ENCODE peak calls at places on chromosome 9, in seven cellular contexts. D, F, I, Q, O, H and W are unnamed samples.

GRCh38 chr9:121916008-121916407 is 177.1 kb downstream of the TTLL11 start:
- DNase-seq in F (no peak), I (no peak), O (no peak), Q (no peak), H (no peak), D (no peak), W (no peak)

GRCh38 chr9:105415344-105415980 is 32.4 kb upstream of the FSD1L start:
- DNase-seq in I (peak; percentile 36), O (no peak), D (peak; percentile 9), Q (peak; percentile 54), F (no peak), H (no peak), W (peak; percentile 37)

GRCh38 chr9:123309611-123310010 is 41.2 kb upstream of the STRBP start:
- DNase-seq in D (no peak), I (no peak), H (no peak), O (no peak), Q (no peak), F (no peak), W (no peak)

GRCh38 chr9:120616961-120617636 is 37.1 kb upstream of the CDK5RAP2 start:
- DNase-seq in F (no peak), I (no peak), Q (no peak), D (no peak), O (no peak), H (no peak), W (no peak)

GRCh38 chr9:110048976-110049698 is 158.8 kb downstream of the C9orf152 start:
- DNase-seq in F (no peak), Q (peak; percentile 34), H (no peak), D (no peak), O (peak; percentile 15), I (peak; percentile 31), W (no peak)

GRCh38 chr9:135139366-135139965 is 52.0 kb downstream of the OLFM1 start:
- DNase-seq in H (no peak), O (no peak), Q (no peak), I (no peak), F (no peak), D (no peak), W (no peak)

GRCh38 chr9:129932303-129933151 is 97.3 kb downstream of the USP20 start:
- DNase-seq in H (no peak), Q (no peak), D (no peak), O (no peak), F (peak; percentile 4), I (no peak), W (no peak)

GRCh38 chr9:137870432-137870831 is 7.2 kb upstream of the CACNA1B start:
- DNase-seq in I (no peak), Q (no peak), H (no peak), O (no peak), D (no peak), F (no peak), W (no peak)

GRCh38 chr9:27701664-27702063 is 128.4 kb upstream of the C9orf72 start:
- DNase-seq in O (no peak), Q (no peak), H (no peak), D (no peak), F (no peak), I (peak; percentile 25), W (no peak)

GRCh38 chr9:112186695-112187094 is 11.6 kb upstream of the SUSD1 start:
- DNase-seq in O (no peak), D (no peak), F (no peak), Q (no peak), I (no peak), H (no peak), W (no peak)

GRCh38 chr9:6567140-6567591 is 78.4 kb downstream of the GLDC start:
- DNase-seq in D (no peak), O (no peak), F (peak; percentile 87), H (no peak), Q (no peak), I (peak; percentile 49), W (peak; percentile 71)

GRCh38 chr9:20981486-20981885 is 50.0 kb downstream of the HACD4 start:
- DNase-seq in I (no peak), Q (no peak), D (no peak), H (no peak), O (no peak), F (peak; percentile 41), W (peak; percentile 88)

GRCh38 chr9:127833555-127833954 is 20.9 kb downstream of the ENG start:
- DNase-seq in I (no peak), D (no peak), H (no peak), Q (no peak), O (no peak), F (no peak), W (no peak)

GRCh38 chr9:75552941-75553340 is 337.5 kb upstream of the PCSK5 start:
- DNase-seq in O (no peak), I (no peak), Q (no peak), D (no peak), H (no peak), F (no peak), W (peak; percentile 37)

GRCh38 chr9:36781532-36781931 is 208.8 kb downstream of the MELK start:
- DNase-seq in F (peak; percentile 1), I (no peak), Q (peak; percentile 41), D (no peak), H (no peak), O (no peak), W (no peak)

GRCh38 chr9:614421-614820 is 227.1 kb upstream of the DMRT1 start:
- DNase-seq in H (no peak), O (no peak), D (no peak), Q (peak; percentile 77), F (no peak), I (no peak), W (no peak)

GRCh38 chr9:98570055-98570454 is 138.7 kb downstream of the GABBR2 start:
- DNase-seq in F (no peak), Q (no peak), I (no peak), D (no peak), H (no peak), O (no peak), W (no peak)

GRCh38 chr9:93580654-93581380 is 4.4 kb downstream of the PHF2 start:
- DNase-seq in I (no peak), O (no peak), Q (no peak), D (no peak), F (no peak), H (no peak), W (no peak)

GRCh38 chr9:98807070-98807810 is at the start of gene GALNT12:
- DNase-seq in D (peak; percentile 22), Q (peak; percentile 35), I (peak; percentile 46), F (no peak), H (no peak), O (no peak), W (no peak)

GRCh38 chr9:135039916-135040645 is 47.4 kb upstream of the OLFM1 start:
- DNase-seq in I (no peak), D (no peak), H (no peak), O (no peak), Q (no peak), F (no peak), W (no peak)

GRCh38 chr9:98602839-98603238 is 105.9 kb downstream of the GABBR2 start:
- DNase-seq in D (no peak), H (no peak), Q (no peak), F (no peak), O (no peak), I (no peak), W (no peak)

GRCh38 chr9:110029422-110029814 is 178.5 kb downstream of the C9orf152 start:
- DNase-seq in D (no peak), O (no peak), Q (no peak), F (peak; percentile 92), I (no peak), H (no peak), W (no peak)